ENCODE peak calls at places on chromosomes 12 and 14, in eight cellular contexts. R, T, X, Z, F, P, H and O are unnamed samples.

GRCh38 chr14:21991130-21991529 is 317.5 kb upstream of the OR4E1 start:
- DNase-seq in T (no peak), P (no peak), R (no peak), Z (no peak), H (no peak), X (no peak), F (no peak), O (no peak)

GRCh38 chr14:20421267-20421666 is 8.0 kb upstream of the TEP1 start:
- DNase-seq in F (no peak), H (no peak), T (no peak), Z (no peak), P (no peak), R (no peak), X (no peak), O (no peak)

GRCh38 chr12:56158926-56159461 is 835 bp downstream of the MYL6 start:
- DNase-seq in F (peak; percentile 56), X (peak; percentile 78), T (peak; percentile 45), H (peak; percentile 88), Z (no peak), P (peak; percentile 71), R (peak; percentile 92), O (peak; percentile 59)

GRCh38 chr12:131052891-131053290 is 99.2 kb downstream of the ADGRD1 start:
- DNase-seq in X (no peak), Z (no peak), F (no peak), H (no peak), P (no peak), R (peak; percentile 13), T (no peak), O (no peak)

GRCh38 chr12:15608931-15609330 is 180.3 kb downstream of the EPS8 start:
- DNase-seq in H (no peak), F (no peak), R (no peak), X (no peak), T (no peak), Z (no peak), P (no peak), O (no peak)

GRCh38 chr14:23565626-23566025 is 2.0 kb downstream of the AP1G2 start:
- DNase-seq in P (no peak), F (no peak), T (no peak), H (no peak), Z (no peak), X (no peak), R (no peak), O (no peak)

GRCh38 chr12:25701290-25701689 is 148.2 kb upstream of the LMNTD1 start:
- DNase-seq in H (no peak), P (no peak), X (peak; percentile 37), Z (no peak), F (no peak), T (no peak), R (no peak), O (peak; percentile 93)

GRCh38 chr14:25069889-25070288 is 19.9 kb upstream of the STXBP6 start:
- DNase-seq in X (no peak), T (no peak), R (no peak), F (no peak), P (no peak), Z (no peak), H (no peak), O (no peak)

GRCh38 chr14:33661071-33661470 is 289.8 kb downstream of the EGLN3 start:
- DNase-seq in F (no peak), Z (no peak), X (no peak), P (no peak), T (no peak), R (no peak), H (no peak), O (no peak)

GRCh38 chr14:33657478-33657877 is 293.4 kb downstream of the EGLN3 start:
- DNase-seq in X (no peak), H (no peak), Z (no peak), T (no peak), P (no peak), F (no peak), R (no peak), O (no peak)

GRCh38 chr14:33652566-33653320 is 298.1 kb downstream of the EGLN3 start:
- DNase-seq in F (no peak), R (no peak), P (no peak), T (no peak), Z (no peak), H (no peak), X (no peak), O (no peak)

GRCh38 chr14:33660248-33660647 is 290.6 kb downstream of the EGLN3 start:
- DNase-seq in P (no peak), T (no peak), X (no peak), Z (no peak), F (no peak), H (no peak), R (no peak), O (no peak)

GRCh38 chr14:33655421-33655820 is 295.5 kb downstream of the EGLN3 start:
- DNase-seq in X (no peak), H (no peak), F (no peak), T (no peak), R (no peak), P (no peak), Z (no peak), O (no peak)
- TF ChIP-seq CTCF in X (no peak), H (no peak), F (no peak), T (no peak), R (no peak), P (no peak), Z (no peak), O (no peak)

DNA sequence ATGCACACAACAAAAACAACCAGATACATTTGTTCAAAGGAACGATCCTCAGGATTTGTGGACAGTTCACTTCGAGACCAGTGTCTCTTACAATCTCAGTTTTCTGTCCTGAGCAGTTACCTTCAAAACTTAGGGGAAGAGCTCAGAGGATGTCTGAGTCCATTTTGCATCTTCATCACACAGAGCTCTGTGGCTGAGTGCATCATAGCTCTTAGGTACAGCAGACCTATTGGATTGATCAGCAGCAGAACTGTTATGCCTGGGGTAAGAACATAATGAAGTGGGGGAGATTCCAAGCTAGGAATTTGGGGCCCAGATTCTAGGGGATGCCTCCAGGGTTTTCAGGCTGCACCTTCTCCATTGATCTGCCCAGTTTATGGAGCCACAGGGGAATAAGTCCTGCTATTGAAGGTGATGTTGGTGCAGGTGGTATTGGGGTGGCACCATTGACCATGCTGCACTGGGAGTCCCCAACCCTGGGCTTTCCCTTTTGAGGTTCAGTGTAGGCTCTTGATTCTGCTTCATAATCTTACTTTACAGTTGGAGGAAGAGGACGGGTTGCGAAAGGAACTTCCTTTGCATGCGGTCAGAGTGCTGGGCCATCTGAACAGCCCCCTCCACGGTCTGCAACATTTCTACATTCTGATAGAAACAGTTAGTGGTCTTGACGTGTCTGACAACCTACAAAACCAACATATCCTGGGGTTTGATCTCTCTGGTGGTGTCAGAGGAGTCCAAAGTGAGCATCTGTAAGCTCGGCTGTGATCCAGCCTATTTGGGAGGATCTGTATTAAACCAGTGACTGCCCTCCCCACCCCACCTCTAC is 112.8 kb downstream of the CHST11 start:
- DNase-seq in X (no peak), H (no peak), T (no peak), F (no peak), R (no peak), Z (no peak), P (peak; percentile 76), O (no peak)
- H3K4me3 ChIP-seq in X (no peak overlapping the region), H (no peak overlapping the region), T (no peak overlapping the region), F (no peak overlapping the region), R (no peak overlapping the region), Z (no peak overlapping the region), P (no peak overlapping the region), O (no peak overlapping the region)

GRCh38 chr12:89348894-89349669 is 3.2 kb downstream of the DUSP6 start:
- DNase-seq in R (no peak), F (no peak), X (no peak), H (no peak), T (no peak), P (no peak), Z (no peak), O (peak; percentile 2)

GRCh38 chr12:89349814-89350213 is 2.5 kb downstream of the DUSP6 start:
- DNase-seq in P (no peak), F (peak; percentile 38), T (no peak), X (no peak), R (no peak), H (peak; percentile 47), Z (no peak), O (peak; percentile 55)

GRCh38 chr12:89351489-89352241 is 636 bp downstream of the DUSP6 start:
- DNase-seq in P (peak; percentile 58), Z (no peak), F (peak; percentile 69), R (peak; percentile 70), H (no peak), X (peak; percentile 54), T (no peak), O (no peak)

GRCh38 chr12:89350661-89351488 is 1.4 kb downstream of the DUSP6 start:
- DNase-seq in P (peak; percentile 45), F (no peak), X (peak; percentile 16), R (peak; percentile 57), Z (no peak), T (no peak), H (no peak), O (no peak)

DNA sequence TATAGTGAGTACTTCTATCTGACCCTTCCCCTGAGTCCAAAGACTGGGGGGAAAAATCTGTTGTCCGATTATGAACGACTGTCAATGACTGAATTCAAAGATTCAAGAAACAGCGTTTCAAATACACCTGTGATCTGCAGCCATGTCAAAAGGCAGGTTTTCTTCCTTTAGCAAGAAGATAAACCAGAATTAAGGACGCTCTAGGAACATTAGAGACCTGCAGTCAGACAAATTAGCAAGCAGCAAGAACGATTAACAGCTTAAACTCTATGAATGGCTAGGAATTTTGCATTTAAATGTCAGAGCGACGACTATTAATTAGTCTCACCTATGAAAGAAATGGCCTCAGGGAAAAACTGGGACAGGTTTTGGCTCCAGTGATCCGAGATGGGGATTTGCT is 2.0 kb downstream of the DUSP6 start:
- DNase-seq in H (no peak), T (no peak), Z (no peak), X (no peak), F (no peak), P (no peak), R (no peak), O (no peak)
- H3K27ac ChIP-seq in H (peak overlapping the region; percentile 93), T (no peak overlapping the region), Z (peak overlapping the region; percentile 22), X (peak overlapping the region; percentile 28), F (peak overlapping the region; percentile 99), P (peak overlapping the region; percentile 99), R (peak overlapping the region; percentile 85), O (peak overlapping the region; percentile 69)

GRCh38 chr14:89339579-89339978 is 77.5 kb downstream of the FOXN3 start:
- DNase-seq in T (no peak), R (no peak), P (no peak), H (no peak), X (no peak), F (no peak), Z (no peak), O (no peak)

GRCh38 chr14:89337912-89338311 is 79.1 kb downstream of the FOXN3 start:
- DNase-seq in X (no peak), P (no peak), R (peak; percentile 65), F (no peak), Z (no peak), H (no peak), T (no peak), O (no peak)

GRCh38 chr14:89337161-89337560 is 79.9 kb downstream of the FOXN3 start:
- DNase-seq in Z (no peak), T (no peak), R (no peak), H (no peak), F (no peak), X (no peak), P (no peak), O (no peak)

GRCh38 chr14:89339158-89339557 is 77.9 kb downstream of the FOXN3 start:
- DNase-seq in P (no peak), F (no peak), T (no peak), X (no peak), Z (no peak), R (no peak), H (no peak), O (no peak)

DNA sequence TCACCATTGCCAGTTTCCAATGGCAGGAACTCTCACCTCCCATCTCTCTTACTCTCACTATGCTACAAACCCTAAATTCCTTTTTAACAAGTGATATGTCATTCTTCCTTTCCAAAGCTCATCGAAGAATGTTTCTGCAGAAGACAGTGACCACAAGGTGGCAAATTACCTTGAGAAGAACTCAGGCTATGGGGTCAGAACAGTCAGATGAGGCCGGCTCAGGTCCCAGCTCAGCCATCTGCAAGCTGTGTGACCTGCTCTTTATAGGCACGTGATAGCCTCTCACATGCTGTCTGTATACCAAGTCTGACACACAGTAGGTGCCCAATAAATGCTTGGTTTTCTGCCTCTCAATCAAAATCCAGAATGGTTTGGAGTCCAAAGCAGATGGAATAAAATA is 80.7 kb downstream of the FOXN3 start:
- DNase-seq in X (no peak), F (no peak), T (no peak), H (no peak), P (peak; percentile 25), R (no peak), Z (no peak), O (no peak)
- TF ChIP-seq CTCF in X (no peak), F (no peak), T (no peak), H (no peak), P (peak; percentile 23), R (peak; percentile 24), Z (no peak), O (no peak)